ENCODE peak calls at places on chromosomes 4 and X, in seven cellular contexts. Z is dorsolateral prefrontal cortex, C is HepG2, G is AG04450, V is ascending aorta, L is pancreas, Y is left ventricle myocardium inferior. D is an unnamed sample. For H3K27me3, the result is how much of the 10 kb centered on the place peaks cover.

GRCh38 chrX:8684201-8684600 is 47.7 kb downstream of the ANOS1 start:
- DNase-seq in Z (no peak), C (no peak), G (no peak), V (no peak), L (no peak), Y (no peak), D (no peak)

GRCh38 chr4:30172416-30172815 is 547.8 kb upstream of the PCDH7 start:
- DNase-seq in Z (no peak), C (no peak), G (no peak), V (no peak), L (no peak), Y (no peak), D (no peak)

GRCh38 chrX:149871940-149872339 is 9.0 kb upstream of the MAGEA8 start:
- DNase-seq in Z (no peak), C (peak), G (no peak), V (no peak), L (no peak), Y (no peak), D (peak)

GRCh38 chrX:1108451-1109445 is 103.7 kb downstream of the CRLF2 start:
- DNase-seq in Z (no peak), C (no peak), G (no peak), V (peak), L (no peak), Y (no peak), D (no peak)

GRCh38 chr4:13541720-13542576 is 2.4 kb downstream of the NKX3-2 start:
- DNase-seq in Z (no peak), C (no peak), G (no peak), V (no peak), L (peak), Y (no peak), D (no peak)

GRCh38 chr4:10066704-10067651 is 45.7 kb upstream of the SLC2A9 start:
- DNase-seq in Z (no peak), C (no peak), G (no peak), V (no peak), L (no peak), Y (no peak), D (no peak)

GRCh38 chr4:100246697-100247096 is 56.4 kb upstream of the DDIT4L start:
- DNase-seq in Z (no peak), C (no peak), G (no peak), V (no peak), L (no peak), Y (no peak), D (no peak)

GRCh38 chr4:147578057-147578476 is 39.1 kb upstream of the TMEM184C start:
- DNase-seq in Z (no peak), C (peak), G (peak), V (peak), L (no peak), Y (no peak), D (no peak)

GRCh38 chrX:95076449-95076848 is 1402.4 kb downstream of the FAM133A start:
- DNase-seq in Z (no peak), C (peak), G (no peak), V (no peak), L (no peak), Y (no peak), D (no peak)

GRCh38 chrX:18354369-18355329 is at the start of gene SCML2:
- DNase-seq in Z (peak), C (peak), G (no peak), V (no peak), L (peak), Y (peak), D (peak)

GRCh38 chr4:109408711-109409110 is 24.9 kb upstream of the SEC24B start:
- DNase-seq in Z (no peak), C (no peak), G (no peak), V (no peak), L (no peak), Y (no peak), D (no peak)

GRCh38 chrX:73206366-73206765 is 8.3 kb downstream of the NAP1L2 start:
- DNase-seq in Z (no peak), C (no peak), G (no peak), V (no peak), L (no peak), Y (no peak), D (no peak)

GRCh38 chr4:7514281-7514680 is 79.6 kb upstream of the PSAPL1 start:
- DNase-seq in Z (no peak), C (no peak), G (no peak), V (no peak), L (no peak), Y (no peak), D (no peak)

GRCh38 chrX:47283015-47283771 is 50.4 kb downstream of the USP11 start:
- DNase-seq in Z (peak), C (peak), G (no peak), V (no peak), L (no peak), Y (no peak), D (no peak)

GRCh38 chrX:2409796-2410195 is 91.0 kb downstream of the DHRSX start:
- DNase-seq in Z (no peak), C (no peak), G (no peak), V (no peak), L (no peak), Y (no peak), D (no peak)

GRCh38 chr4:26860922-26861433 is 337 bp downstream of the STIM2 start:
- DNase-seq in Z (peak), C (peak), G (no peak), V (peak), L (no peak), Y (peak), D (no peak)

GRCh38 chr4:4386296-4386735 is 586 bp upstream of the NSG1 start:
- DNase-seq in Z (no peak), C (no peak), G (no peak), V (no peak), L (no peak), Y (no peak), D (peak)

GRCh38 chrX:49199906-49200771 is at the start of gene SYP:
- DNase-seq in Z (peak), C (peak), G (peak), V (peak), L (peak), Y (peak), D (peak)

GRCh38 chrX:97155809-97156208 is 272.1 kb downstream of the RPA4 start:
- DNase-seq in Z (no peak), C (no peak), G (no peak), V (no peak), L (no peak), Y (no peak), D (no peak)

GRCh38 chrX:19810809-19811208 is 76.6 kb downstream of the SH3KBP1 start:
- DNase-seq in Z (no peak), C (peak), G (no peak), V (no peak), L (no peak), Y (no peak), D (no peak)

GRCh38 chr4:38166768-38167167 is 206.6 kb downstream of the PTTG2 start:
- DNase-seq in Z (no peak), C (no peak), G (no peak), V (no peak), L (no peak), Y (no peak), D (no peak)

GRCh38 chrX:44474410-44474809 is 68.2 kb downstream of the FUNDC1 start:
- DNase-seq in Z (no peak), C (no peak), G (no peak), V (no peak), L (no peak), Y (no peak), D (no peak)

GRCh38 chrX:118976599-118977340 is 2.4 kb downstream of the LONRF3 start:
- DNase-seq in Z (no peak), C (no peak), G (no peak), V (peak), L (peak), Y (peak), D (no peak)

GRCh38 chr4:184409911-184410692 is 64.2 kb downstream of the IRF2 start:
- DNase-seq in Z (no peak), C (no peak), G (no peak), V (no peak), L (no peak), Y (no peak), D (no peak)

GRCh38 chr4:41365726-41366125 is 109.0 kb downstream of the UCHL1 start:
- DNase-seq in Z (peak), C (no peak), G (no peak), V (no peak), L (no peak), Y (no peak), D (no peak)
- H3K27me3 ChIP-seq in Z (under half), C (under half), G (under half), V (under half), L (under half), Y (under half), D (under half)

DNA sequence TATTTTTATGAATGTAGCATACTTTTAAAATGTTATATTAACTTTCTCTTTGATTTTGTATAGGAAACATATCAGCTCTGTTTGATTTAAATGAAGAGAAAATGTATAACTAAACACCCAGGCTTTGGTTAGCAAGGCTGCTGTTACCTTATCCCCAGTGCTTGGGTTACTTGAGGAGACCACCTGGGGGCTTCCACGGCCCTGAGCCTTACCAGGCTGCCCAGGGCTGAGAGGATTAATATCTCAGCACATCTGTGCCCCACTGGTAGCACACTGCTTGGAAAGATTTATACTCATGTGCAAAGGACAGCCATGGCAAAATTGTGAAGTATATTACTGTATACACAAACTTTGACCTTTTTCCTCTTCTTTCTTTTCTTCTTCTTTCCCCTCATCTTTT is 752.9 kb downstream of the RAPGEF2 start:
- DNase-seq in Z (no peak), C (no peak), G (no peak), V (no peak), L (no peak), Y (no peak), D (no peak)
- H3K27ac ChIP-seq in Z (no peak), C (no peak), G (no peak), V (no peak), L (no peak), Y (no peak), D (no peak)

GRCh38 chrX:68831405-68832100 is 2.7 kb downstream of the EFNB1 start:
- DNase-seq in Z (peak), C (no peak), G (no peak), V (peak), L (no peak), Y (no peak), D (no peak)

GRCh38 chrX:68828740-68829593 is at the start of gene EFNB1:
- DNase-seq in Z (peak), C (peak), G (peak), V (peak), L (peak), Y (peak), D (peak)

GRCh38 chrX:68832101-68832416 is 3.2 kb downstream of the EFNB1 start:
- DNase-seq in Z (peak), C (no peak), G (peak), V (peak), L (no peak), Y (peak), D (no peak)

GRCh38 chrX:68829594-68830485 is 1.0 kb downstream of the EFNB1 start:
- DNase-seq in Z (peak), C (no peak), G (no peak), V (peak), L (no peak), Y (peak), D (peak)

GRCh38 chrX:68830486-68831404 is 1.9 kb downstream of the EFNB1 start:
- DNase-seq in Z (peak), C (no peak), G (no peak), V (peak), L (no peak), Y (no peak), D (no peak)
- H3K4me3 ChIP-seq in Z (peak), C (peak), G (peak), V (peak), L (peak), Y (peak), D (peak)

GRCh38 chr4:581181-581580 is 5.1 kb upstream of the TMEM271 start:
- DNase-seq in Z (no peak), C (no peak), G (no peak), V (no peak), L (no peak), Y (no peak), D (no peak)
- H3K27me3 ChIP-seq in Z (under half), C (under half), G (under half), V (under half), L (under half), Y (half or more), D (under half)

GRCh38 chr4:118286685-118287084 is 66.1 kb downstream of the PRSS12 start:
- DNase-seq in Z (no peak), C (no peak), G (no peak), V (no peak), L (no peak), Y (no peak), D (no peak)
- H3K27ac ChIP-seq in Z (no peak), C (no peak), G (no peak), V (no peak), L (no peak), Y (no peak), D (no peak)